ENCODE peak calls at places on chromosome 11, in five cellular contexts. One of them, this sample, is unnamed.

GRCh38 chr11:108693852-108694251 is 29.0 kb downstream of the DDX10 start:
- DNase-seq in kidney: no peak
- DNase-seq in Panc1: no peak
- DNase-seq in HCT116: no peak
- DNase-seq in foreskin keratinocyte: peak; percentile 14
- DNase-seq in this sample: peak; percentile 64

GRCh38 chr11:6596237-6596877 is 7.1 kb downstream of the RRP8 start:
- DNase-seq in kidney: no peak
- DNase-seq in Panc1: no peak
- DNase-seq in HCT116: no peak
- DNase-seq in foreskin keratinocyte: no peak
- DNase-seq in this sample: no peak

GRCh38 chr11:111886844-111887243 is 7.5 kb downstream of the CFAP68 start:
- DNase-seq in kidney: no peak
- DNase-seq in Panc1: no peak
- DNase-seq in HCT116: no peak
- DNase-seq in foreskin keratinocyte: no peak
- DNase-seq in this sample: no peak

GRCh38 chr11:105910095-105910715 is 111.8 kb downstream of the MSANTD4 start:
- DNase-seq in kidney: no peak
- DNase-seq in Panc1: peak; percentile 63
- DNase-seq in HCT116: no peak
- DNase-seq in foreskin keratinocyte: peak; percentile 37
- DNase-seq in this sample: peak; percentile 69

GRCh38 chr11:2247496-2247895 is 22.9 kb downstream of the ASCL2 start:
- DNase-seq in kidney: no peak
- DNase-seq in Panc1: no peak
- DNase-seq in HCT116: no peak
- DNase-seq in foreskin keratinocyte: no peak
- DNase-seq in this sample: no peak

GRCh38 chr11:64225608-64226506 is at the start of the genes NUDT22 and TRPT1:
- DNase-seq in kidney: peak; percentile 97
- DNase-seq in Panc1: no peak
- DNase-seq in HCT116: no peak
- DNase-seq in foreskin keratinocyte: no peak
- DNase-seq in this sample: peak; percentile 75

GRCh38 chr11:83726316-83726715 is 440.1 kb upstream of the CCDC90B start:
- DNase-seq in kidney: no peak
- DNase-seq in Panc1: no peak
- DNase-seq in HCT116: no peak
- DNase-seq in foreskin keratinocyte: no peak
- DNase-seq in this sample: no peak

GRCh38 chr11:80155412-80156017 is 714.7 kb upstream of the TENM4 start:
- DNase-seq in kidney: no peak
- DNase-seq in Panc1: peak; percentile 17
- DNase-seq in HCT116: no peak
- DNase-seq in foreskin keratinocyte: no peak
- DNase-seq in this sample: peak; percentile 17

GRCh38 chr11:105236631-105237030 is 97.1 kb upstream of the CARD18 start:
- DNase-seq in kidney: no peak
- DNase-seq in Panc1: no peak
- DNase-seq in HCT116: no peak
- DNase-seq in foreskin keratinocyte: no peak
- DNase-seq in this sample: no peak

GRCh38 chr11:128848815-128849455 is 18.2 kb downstream of the KCNJ1 start:
- DNase-seq in kidney: no peak
- DNase-seq in Panc1: no peak
- DNase-seq in HCT116: peak; percentile 49
- DNase-seq in foreskin keratinocyte: no peak
- DNase-seq in this sample: no peak

GRCh38 chr11:113528982-113529381 is 53.8 kb upstream of the DRD2 start:
- DNase-seq in kidney: no peak
- DNase-seq in Panc1: no peak
- DNase-seq in HCT116: no peak
- DNase-seq in foreskin keratinocyte: peak; percentile 65
- DNase-seq in this sample: peak; percentile 75

DNA sequence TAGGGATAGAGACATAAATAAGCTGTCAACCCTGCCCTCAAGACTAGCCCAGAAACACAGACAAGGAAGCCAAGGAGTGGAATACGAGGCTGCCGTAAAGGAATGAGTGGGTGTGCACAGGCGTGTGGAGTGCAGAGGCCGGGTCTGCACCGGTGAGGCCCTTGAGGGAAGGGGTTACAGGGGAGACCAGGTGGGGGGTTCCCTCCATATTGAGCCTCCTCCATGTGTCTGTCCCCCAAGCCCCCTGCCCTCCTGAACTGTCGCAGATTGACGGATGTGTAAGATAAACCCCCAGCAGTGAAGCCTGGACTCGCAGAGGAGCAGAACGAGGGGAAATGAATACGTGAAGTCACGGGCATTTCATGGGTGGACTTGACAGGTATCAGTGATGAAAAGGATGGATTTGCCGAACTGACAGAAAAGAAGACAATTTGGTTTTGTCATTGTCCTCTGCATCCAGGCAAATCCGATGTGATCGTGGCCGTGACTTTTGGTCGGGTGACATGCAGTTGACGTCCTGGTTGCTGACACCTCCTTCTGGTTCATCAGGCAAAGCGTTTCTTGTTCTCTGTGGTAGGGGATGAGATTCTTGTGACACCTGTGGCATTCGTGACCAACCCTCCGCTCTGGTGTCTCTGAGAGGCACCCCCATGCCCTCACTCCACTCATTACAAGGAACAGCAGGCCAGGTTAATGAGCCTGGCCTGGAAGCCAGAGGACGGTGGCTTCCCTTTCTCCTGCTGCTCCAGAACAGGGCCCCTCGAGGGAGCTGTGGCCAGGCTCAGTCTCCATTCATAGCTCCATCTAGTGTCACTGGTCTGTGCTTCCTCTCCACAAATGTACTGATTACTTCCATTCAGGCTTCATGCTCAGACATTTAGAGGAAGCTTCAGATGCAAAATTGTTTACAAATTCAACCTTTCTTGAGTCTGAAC is 223.1 kb upstream of the B3GAT1 start:
- DNase-seq in kidney: peak; percentile 41
- DNase-seq in Panc1: no peak
- DNase-seq in HCT116: no peak
- DNase-seq in foreskin keratinocyte: no peak
- DNase-seq in this sample: no peak
- TF ChIP-seq CTCF in kidney: peak; percentile 20
- TF ChIP-seq CTCF in Panc1: no peak
- TF ChIP-seq CTCF in HCT116: no peak
- TF ChIP-seq CTCF in foreskin keratinocyte: no peak
- TF ChIP-seq CTCF in this sample: no peak

GRCh38 chr11:62556872-62557631 is 10.4 kb upstream of the AHNAK start:
- DNase-seq in kidney: peak; percentile 56
- DNase-seq in Panc1: no peak
- DNase-seq in HCT116: no peak
- DNase-seq in foreskin keratinocyte: no peak
- DNase-seq in this sample: no peak
- H3K4me1 ChIP-seq in kidney: peaks cover 45% of the 10 kb centered on the region
- H3K4me1 ChIP-seq in Panc1: peaks cover 93% of the 10 kb centered on the region
- H3K4me1 ChIP-seq in HCT116: peaks cover 100% of the 10 kb centered on the region
- H3K4me1 ChIP-seq in foreskin keratinocyte: peaks cover 58% of the 10 kb centered on the region
- H3K4me1 ChIP-seq in this sample: peaks cover 99% of the 10 kb centered on the region

GRCh38 chr11:43937434-43938411 is 4.7 kb upstream of the C11orf96 start:
- DNase-seq in kidney: no peak
- DNase-seq in Panc1: no peak
- DNase-seq in HCT116: peak; percentile 27
- DNase-seq in foreskin keratinocyte: no peak
- DNase-seq in this sample: peak; percentile 69
- TF ChIP-seq CTCF in kidney: no peak
- TF ChIP-seq CTCF in Panc1: no peak
- TF ChIP-seq CTCF in HCT116: peak; percentile 39
- TF ChIP-seq CTCF in foreskin keratinocyte: peak; percentile 27
- TF ChIP-seq CTCF in this sample: no peak

GRCh38 chr11:66323684-66324083 is 6.8 kb upstream of the CD248 start:
- DNase-seq in kidney: no peak
- DNase-seq in Panc1: no peak
- DNase-seq in HCT116: no peak
- DNase-seq in foreskin keratinocyte: no peak
- DNase-seq in this sample: no peak
- H3K4me1 ChIP-seq in kidney: peaks cover 10% of the 10 kb centered on the region
- H3K4me1 ChIP-seq in Panc1: peaks cover 16% of the 10 kb centered on the region
- H3K4me1 ChIP-seq in HCT116: peaks cover 44% of the 10 kb centered on the region
- H3K4me1 ChIP-seq in foreskin keratinocyte: peaks cover 18% of the 10 kb centered on the region
- H3K4me1 ChIP-seq in this sample: peaks cover 27% of the 10 kb centered on the region

GRCh38 chr11:21321530-21321929 is 652.1 kb downstream of the NELL1 start:
- DNase-seq in kidney: no peak
- DNase-seq in Panc1: no peak
- DNase-seq in HCT116: no peak
- DNase-seq in foreskin keratinocyte: no peak
- DNase-seq in this sample: no peak

GRCh38 chr11:21323617-21324016 is 654.2 kb downstream of the NELL1 start:
- DNase-seq in kidney: no peak
- DNase-seq in Panc1: no peak
- DNase-seq in HCT116: no peak
- DNase-seq in foreskin keratinocyte: no peak
- DNase-seq in this sample: no peak
- TF ChIP-seq CTCF in kidney: no peak
- TF ChIP-seq CTCF in Panc1: no peak
- TF ChIP-seq CTCF in HCT116: no peak
- TF ChIP-seq CTCF in foreskin keratinocyte: peak; percentile 39
- TF ChIP-seq CTCF in this sample: no peak

GRCh38 chr11:68140496-68141246 is 19.5 kb upstream of the CHKA start:
- DNase-seq in kidney: no peak
- DNase-seq in Panc1: no peak
- DNase-seq in HCT116: no peak
- DNase-seq in foreskin keratinocyte: no peak
- DNase-seq in this sample: no peak
- H3K4me1 ChIP-seq in kidney: no peaks in the 10 kb centered on the region
- H3K4me1 ChIP-seq in Panc1: peaks cover 25% of the 10 kb centered on the region
- H3K4me1 ChIP-seq in HCT116: peaks cover 7% of the 10 kb centered on the region
- H3K4me1 ChIP-seq in foreskin keratinocyte: no peaks in the 10 kb centered on the region
- H3K4me1 ChIP-seq in this sample: peaks cover 10% of the 10 kb centered on the region

DNA sequence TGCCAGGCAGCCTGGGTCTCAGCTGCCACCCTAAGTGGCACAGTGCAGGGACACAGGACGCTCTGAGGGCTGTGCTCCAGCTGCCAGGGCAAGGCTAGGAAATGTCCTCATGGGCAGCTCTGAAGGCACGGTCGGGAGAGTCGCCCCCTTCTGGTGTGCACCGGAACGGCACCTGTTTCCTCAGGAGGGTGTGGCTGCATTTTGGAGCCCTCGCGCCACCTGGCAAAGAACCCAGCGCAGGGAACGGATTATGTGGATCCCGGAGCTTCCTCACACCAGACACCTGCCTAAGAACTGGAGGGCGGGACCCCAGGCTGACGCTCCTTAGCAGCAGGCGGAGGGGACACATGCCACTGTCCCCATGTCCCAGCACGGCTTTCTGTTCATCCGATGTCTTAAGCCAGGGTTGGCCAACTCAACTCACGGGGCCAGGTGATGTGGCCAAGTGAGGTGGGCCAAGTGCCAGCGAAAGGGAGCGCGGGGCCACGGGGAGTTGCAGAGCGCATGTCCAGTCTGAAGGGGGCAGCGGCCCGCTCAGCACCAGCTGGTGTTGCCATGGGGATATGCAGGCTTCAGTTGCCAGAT is 5.1 kb upstream of the SLC22A8 start:
- DNase-seq in kidney: no peak
- DNase-seq in Panc1: no peak
- DNase-seq in HCT116: peak; percentile 56
- DNase-seq in foreskin keratinocyte: no peak
- DNase-seq in this sample: no peak
- TF ChIP-seq CTCF in kidney: peak; percentile 12
- TF ChIP-seq CTCF in Panc1: peak; percentile 83
- TF ChIP-seq CTCF in HCT116: peak; percentile 84
- TF ChIP-seq CTCF in foreskin keratinocyte: peak; percentile 63
- TF ChIP-seq CTCF in this sample: peak; percentile 47

DNA sequence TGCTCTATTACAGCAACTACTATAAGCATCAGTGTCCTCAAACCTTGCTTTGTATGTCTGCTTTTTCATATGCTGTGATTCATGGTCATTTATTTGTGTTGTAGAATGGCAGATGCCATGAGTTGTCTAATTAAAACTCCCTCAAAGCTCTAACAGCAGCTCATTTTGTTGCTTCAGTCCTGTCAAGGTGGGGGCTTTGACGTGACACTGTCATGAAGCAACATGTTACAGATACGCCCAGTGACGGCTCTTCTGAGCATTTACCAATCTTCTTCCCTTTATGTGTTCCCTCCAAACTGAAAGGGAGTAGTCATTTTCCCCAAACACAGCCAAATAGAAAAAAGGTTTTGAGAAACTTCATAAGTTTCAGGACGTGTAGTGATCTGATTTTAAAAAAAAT is 106.7 kb downstream of the DBX1 start:
- DNase-seq in kidney: no peak
- DNase-seq in Panc1: no peak
- DNase-seq in HCT116: no peak
- DNase-seq in foreskin keratinocyte: peak; percentile 78
- DNase-seq in this sample: peak; percentile 48
- H3K4me1 ChIP-seq in kidney: no peaks in the 10 kb centered on the region
- H3K4me1 ChIP-seq in Panc1: no peaks in the 10 kb centered on the region
- H3K4me1 ChIP-seq in HCT116: no peaks in the 10 kb centered on the region
- H3K4me1 ChIP-seq in foreskin keratinocyte: peaks cover 67% of the 10 kb centered on the region
- H3K4me1 ChIP-seq in this sample: peaks cover 83% of the 10 kb centered on the region

GRCh38 chr11:117411736-117412135 is 84.1 kb downstream of the CEP164 start:
- DNase-seq in kidney: no peak
- DNase-seq in Panc1: no peak
- DNase-seq in HCT116: no peak
- DNase-seq in foreskin keratinocyte: no peak
- DNase-seq in this sample: no peak

GRCh38 chr11:117408356-117408755 is 80.7 kb downstream of the CEP164 start:
- DNase-seq in kidney: no peak
- DNase-seq in Panc1: no peak
- DNase-seq in HCT116: no peak
- DNase-seq in foreskin keratinocyte: no peak
- DNase-seq in this sample: no peak

GRCh38 chr11:117410238-117410637 is 82.6 kb downstream of the CEP164 start:
- DNase-seq in kidney: no peak
- DNase-seq in Panc1: no peak
- DNase-seq in HCT116: no peak
- DNase-seq in foreskin keratinocyte: no peak
- DNase-seq in this sample: no peak

GRCh38 chr11:117410861-117411725 is 83.4 kb downstream of the CEP164 start:
- DNase-seq in kidney: no peak
- DNase-seq in Panc1: no peak
- DNase-seq in HCT116: no peak
- DNase-seq in foreskin keratinocyte: no peak
- DNase-seq in this sample: no peak

GRCh38 chr11:117409511-117409910 is 81.9 kb downstream of the CEP164 start:
- DNase-seq in kidney: no peak
- DNase-seq in Panc1: no peak
- DNase-seq in HCT116: no peak
- DNase-seq in foreskin keratinocyte: no peak
- DNase-seq in this sample: no peak
- TF ChIP-seq CTCF in kidney: no peak
- TF ChIP-seq CTCF in Panc1: no peak
- TF ChIP-seq CTCF in HCT116: no peak
- TF ChIP-seq CTCF in foreskin keratinocyte: no peak
- TF ChIP-seq CTCF in this sample: no peak